ENCODE peak calls at places on chromosomes 16 and 17, in four cellular contexts. A is caudate nucleus, V is sigmoid colon, Z is thoracic aorta. U is an unnamed sample.

GRCh38 chr17:38591759-38592241 is 14.0 kb downstream of the SRCIN1 start:
- DNase-seq in A (no peak), V (no peak), Z (no peak), U (no peak)

GRCh38 chr17:4843451-4843850 is 10.3 kb downstream of the MINK1 start:
- DNase-seq in A (no peak), Z (no peak), V (no peak), U (no peak)

GRCh38 chr16:31094088-31094423 is 541 bp downstream of the VKORC1 start:
- DNase-seq in A (no peak), Z (no peak), V (no peak), U (peak)

GRCh38 chr16:19645557-19645981 is 72.5 kb downstream of the KNOP1 start:
- DNase-seq in Z (no peak), V (peak), A (no peak), U (no peak)

GRCh38 chr16:81797443-81797842 is 18.4 kb downstream of the PLCG2 start:
- DNase-seq in V (no peak), Z (no peak), A (no peak), U (no peak)

GRCh38 chr17:61410100-61410551 is 10.5 kb downstream of the TBX2 start:
- DNase-seq in Z (no peak), V (peak), A (no peak), U (no peak)

GRCh38 chr16:79097781-79098180 is 502.8 kb downstream of the MAF start:
- DNase-seq in V (no peak), A (no peak), Z (no peak), U (no peak)

GRCh38 chr16:642189-643049 is 791 bp downstream of the MCRIP2 start:
- DNase-seq in Z (no peak), V (peak), A (peak), U (peak)

GRCh38 chr16:87560428-87561199 is 41.7 kb upstream of the JPH3 start:
- DNase-seq in V (no peak), A (no peak), Z (no peak), U (no peak)

GRCh38 chr17:6936370-6937028 is 59.4 kb upstream of the ALOX12 start:
- DNase-seq in V (peak), A (no peak), Z (no peak), U (no peak)

DNA sequence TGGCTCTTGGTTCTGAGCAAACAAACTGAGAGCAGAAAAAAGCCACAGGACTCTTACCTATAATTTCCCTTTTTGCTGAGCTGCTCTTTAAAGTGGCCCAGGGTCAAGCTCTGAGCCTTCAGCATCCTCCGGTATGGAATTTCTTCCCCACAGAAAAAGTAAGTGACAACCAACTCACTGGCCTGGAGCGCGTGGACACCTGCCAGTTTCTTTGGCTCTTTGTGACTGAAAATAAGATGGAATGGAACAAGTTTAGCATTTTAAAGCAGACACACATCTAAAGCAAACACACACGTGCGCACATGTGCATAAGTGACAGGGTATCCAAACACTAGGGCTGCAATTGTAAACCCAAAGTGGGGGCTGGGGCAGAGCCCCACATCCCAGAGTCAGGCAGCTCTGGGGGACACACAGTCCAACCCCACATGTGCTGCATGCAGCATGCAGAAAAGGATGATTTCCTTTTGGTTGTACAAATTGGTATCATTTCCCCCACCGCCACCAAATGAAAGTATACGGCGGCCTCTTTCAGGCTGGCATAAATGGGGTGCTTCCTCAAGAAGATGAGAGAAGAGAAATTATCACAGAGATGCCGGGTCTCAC is 27.5 kb downstream of the AXIN2 start:
- DNase-seq in V (no peak), A (no peak), Z (no peak), U (no peak)
- H3K27ac ChIP-seq in V (peak), A (no peak), Z (no peak), U (no peak)

DNA sequence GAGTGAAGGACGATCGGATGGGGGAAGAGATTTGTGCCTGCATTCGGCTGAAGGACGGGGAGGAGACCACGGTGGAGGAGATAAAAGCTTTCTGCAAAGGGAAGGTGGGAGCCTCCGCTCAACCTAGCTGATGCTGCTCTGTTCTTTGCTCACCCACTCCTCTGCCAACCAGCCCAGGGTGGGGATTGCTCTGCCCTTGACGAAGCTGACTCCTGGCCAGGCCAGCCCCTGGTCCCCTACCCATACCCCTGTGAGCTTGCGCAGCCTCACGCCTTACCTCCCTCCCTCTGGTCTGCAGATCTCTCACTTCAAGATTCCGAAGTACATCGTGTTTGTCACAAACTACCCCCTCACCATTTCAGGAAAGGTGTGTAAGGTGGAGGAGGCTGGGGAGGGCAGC is 4.8 kb upstream of the RSAD1 start:
- DNase-seq in V (no peak), A (no peak), Z (no peak), U (no peak)
- H3K27ac ChIP-seq in V (no peak), A (no peak), Z (no peak), U (no peak)

GRCh38 chr17:44011876-44012275 is 2.9 kb downstream of the TMEM101 start:
- DNase-seq in V (no peak), A (no peak), Z (no peak), U (no peak)
- H3K27ac ChIP-seq in V (no peak), A (no peak), Z (no peak), U (no peak)

GRCh38 chr17:2178798-2179505 is 124.0 kb downstream of the HIC1 start:
- DNase-seq in Z (no peak), V (no peak), A (no peak), U (no peak)

GRCh38 chr17:2180768-2181167 is 122.8 kb downstream of the SMG6 start:
- DNase-seq in A (no peak), V (no peak), Z (no peak), U (no peak)

GRCh38 chr17:2177235-2177811 is 122.4 kb downstream of the HIC1 start:
- DNase-seq in Z (no peak), V (no peak), A (no peak), U (no peak)

GRCh38 chr17:2181206-2181983 is 122.2 kb downstream of the SMG6 start:
- DNase-seq in A (peak), Z (peak), V (peak), U (peak)

GRCh38 chr17:2179615-2180295 is 123.8 kb downstream of the SMG6 start:
- DNase-seq in V (peak), Z (peak), A (peak), U (peak)
- H3K27ac ChIP-seq in V (peak), Z (peak), A (peak), U (peak)

DNA sequence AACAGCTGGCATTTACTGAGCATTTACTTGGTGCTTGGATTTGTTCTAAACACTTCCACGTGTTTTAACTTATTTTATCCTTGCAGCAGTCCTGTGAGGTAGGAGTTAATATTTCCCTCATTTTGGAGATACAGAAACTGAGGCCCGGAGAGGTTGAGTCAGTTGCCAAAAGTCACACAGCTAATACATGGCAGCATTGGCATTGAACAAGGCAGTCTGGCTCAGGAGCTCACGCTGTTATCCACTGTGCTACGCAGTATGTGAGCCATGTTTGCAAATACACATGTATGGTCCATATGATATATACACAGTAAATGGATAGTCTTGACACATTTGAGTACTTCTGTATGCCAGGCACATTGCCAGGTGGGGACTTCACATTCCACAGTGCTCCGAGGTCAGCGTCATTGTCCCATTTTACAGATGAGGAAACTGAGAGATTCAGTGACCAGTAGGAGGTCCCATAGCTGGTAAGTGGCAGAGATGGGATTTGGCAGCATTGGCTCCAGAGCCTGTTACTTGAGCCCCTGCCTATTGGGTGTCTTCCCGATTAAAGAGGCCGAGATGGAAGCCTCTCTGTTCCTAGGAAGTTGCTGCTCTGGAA is 110.7 kb downstream of the ABCC6 start:
- DNase-seq in Z (no peak), A (no peak), V (no peak), U (no peak)
- H3K27ac ChIP-seq in Z (no peak), A (no peak), V (no peak), U (no peak)

DNA sequence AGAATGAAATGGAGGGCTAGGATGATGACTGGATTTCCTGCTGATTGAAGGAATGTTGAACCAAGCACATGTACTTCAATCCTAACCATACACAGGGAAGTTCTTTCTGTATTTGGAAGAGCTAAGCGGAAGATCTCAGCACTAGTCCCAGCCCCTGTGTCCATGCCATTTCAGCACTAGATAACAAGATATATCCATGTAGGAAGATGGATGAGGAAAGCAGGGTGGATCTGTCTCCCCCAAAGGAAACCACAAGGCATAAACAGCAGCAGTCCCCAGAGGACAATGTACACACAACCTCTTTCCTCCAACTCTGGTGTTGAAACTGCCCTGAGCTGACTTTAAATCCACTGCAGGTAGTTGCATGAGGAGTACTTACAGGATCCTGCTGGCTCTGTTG is 75.1 kb downstream of the GRIN2A start:
- DNase-seq in Z (no peak), V (no peak), A (no peak), U (no peak)
- H3K27ac ChIP-seq in Z (no peak), V (no peak), A (no peak), U (no peak)

DNA sequence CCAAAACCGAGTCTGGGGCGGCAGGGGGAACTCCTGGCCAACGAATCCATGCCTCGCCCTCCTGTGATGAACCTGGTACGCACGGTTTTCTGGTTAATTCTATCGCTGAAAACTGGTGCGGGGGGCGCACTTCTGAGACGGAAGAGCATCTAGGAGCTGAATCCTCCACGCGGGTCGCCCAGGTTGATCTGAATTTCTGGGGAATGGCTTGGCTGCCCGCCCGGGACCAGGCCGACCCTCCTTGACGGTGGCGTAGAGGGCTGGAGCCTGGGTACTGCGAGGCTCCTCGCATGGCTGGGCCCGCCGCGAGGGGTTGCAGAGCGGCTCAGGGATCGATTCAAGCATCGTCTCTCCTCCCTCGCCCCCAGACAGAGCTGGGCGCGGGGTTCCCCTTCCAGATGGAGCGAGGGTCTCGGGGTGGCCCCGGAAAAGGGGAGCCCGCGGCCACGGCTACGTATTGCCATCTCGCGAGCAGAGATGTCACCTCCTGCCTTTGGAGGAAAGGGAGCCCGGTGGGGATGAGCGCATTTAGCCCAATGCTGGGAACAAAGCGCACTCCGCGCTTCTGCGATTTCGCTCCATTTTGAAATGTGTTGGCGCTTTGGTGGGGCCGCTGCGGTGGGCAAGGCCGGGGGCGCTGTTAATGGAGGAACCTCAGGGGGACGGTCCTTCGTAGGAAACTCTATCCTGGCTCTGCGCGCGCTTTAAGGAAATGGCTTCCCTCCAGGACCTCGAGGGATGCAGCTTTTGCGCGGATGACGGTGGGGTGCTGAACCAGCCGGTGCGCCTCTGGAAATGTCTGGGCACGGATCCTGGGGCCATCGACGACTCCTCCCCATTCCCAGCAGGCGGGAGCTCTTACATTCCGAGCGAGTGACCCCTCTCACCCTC is 2.7 kb downstream of the MAPT start:
- DNase-seq in A (peak), Z (no peak), V (no peak), U (no peak)
- H3K27ac ChIP-seq in A (peak), Z (no peak), V (no peak), U (peak)

GRCh38 chr16:1761751-1762150 is 9.6 kb downstream of the NME3 start:
- DNase-seq in V (no peak), Z (no peak), A (no peak), U (no peak)

GRCh38 chr16:1763521-1764511 is 7.5 kb downstream of the NME3 start:
- DNase-seq in V (no peak), Z (no peak), A (no peak), U (no peak)

GRCh38 chr16:1764971-1765370 is 6.4 kb downstream of the NME3 start:
- DNase-seq in Z (no peak), V (no peak), A (no peak), U (no peak)

GRCh38 chr16:1762196-1762878 is 9.0 kb downstream of the NME3 start:
- DNase-seq in A (no peak), Z (no peak), V (no peak), U (no peak)

DNA sequence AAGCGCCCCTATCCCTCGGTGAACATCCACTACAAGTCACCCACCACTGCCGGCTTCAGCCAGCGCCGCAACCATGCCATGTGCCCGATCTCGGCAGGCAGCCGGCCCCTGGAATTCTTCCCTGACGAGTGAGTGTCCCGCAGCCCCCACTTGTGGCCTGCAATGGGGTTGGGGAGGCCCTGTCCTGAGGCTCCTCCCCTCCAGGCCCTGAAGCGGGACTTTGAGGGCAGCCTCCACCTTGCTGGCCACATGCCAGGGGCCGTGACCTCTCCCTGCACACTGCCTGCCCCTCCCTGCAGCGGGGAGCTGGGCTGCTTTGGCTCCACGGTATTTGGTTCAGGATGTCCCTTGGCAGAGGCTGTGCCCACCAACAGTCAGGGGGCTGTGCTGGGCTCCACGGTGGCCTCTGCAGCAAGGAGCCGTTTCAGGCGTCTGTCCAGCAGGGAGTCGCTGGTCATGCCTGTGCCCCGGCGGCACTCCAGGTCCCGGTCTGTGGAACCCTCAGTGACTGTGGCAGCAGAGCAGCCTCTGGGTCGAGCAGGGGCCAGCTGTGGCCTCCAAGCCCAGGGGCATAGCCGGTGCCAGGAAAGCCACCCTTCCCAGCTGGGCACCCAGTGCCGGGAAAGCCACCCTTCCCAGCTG is 8.3 kb downstream of the NME3 start:
- DNase-seq in Z (no peak), A (no peak), V (no peak), U (no peak)
- H3K27ac ChIP-seq in Z (no peak), A (no peak), V (no peak), U (no peak)

U was measured in substantia nigra.